ENCODE peak calls at places on chromosomes 4 and X, in nine cellular contexts. One of them, this sample, is unnamed.

GRCh38 chr4:139704915-139705485 is 39.4 kb downstream of the MGST2 start:
- DNase-seq in Caki2: peak
- DNase-seq in fibroblast of lung: peak
- DNase-seq in activated naive CD4-positive, alpha-beta T cell: no peak
- DNase-seq in anterior cingulate cortex: no peak
- DNase-seq in HFF-Myc: no peak
- DNase-seq in T-helper 2 cell: no peak
- DNase-seq in fibroblast of mammary gland: peak
- DNase-seq in astrocyte: peak
- DNase-seq in this sample: no peak

GRCh38 chr4:150244600-150244999 is 166.4 kb downstream of the DCLK2 start:
- DNase-seq in Caki2: peak
- DNase-seq in fibroblast of lung: peak
- DNase-seq in activated naive CD4-positive, alpha-beta T cell: no peak
- DNase-seq in anterior cingulate cortex: no peak
- DNase-seq in HFF-Myc: no peak
- DNase-seq in T-helper 2 cell: no peak
- DNase-seq in fibroblast of mammary gland: peak
- DNase-seq in astrocyte: peak
- DNase-seq in this sample: no peak

GRCh38 chr4:101415962-101416361 is 68.6 kb upstream of the PPP3CA start:
- DNase-seq in Caki2: no peak
- DNase-seq in fibroblast of lung: no peak
- DNase-seq in activated naive CD4-positive, alpha-beta T cell: no peak
- DNase-seq in anterior cingulate cortex: no peak
- DNase-seq in HFF-Myc: no peak
- DNase-seq in T-helper 2 cell: no peak
- DNase-seq in fibroblast of mammary gland: no peak
- DNase-seq in astrocyte: no peak
- DNase-seq in this sample: no peak

GRCh38 chr4:136219592-136220125 is 1312.6 kb downstream of the PCDH18 start:
- DNase-seq in Caki2: no peak
- DNase-seq in fibroblast of lung: no peak
- DNase-seq in activated naive CD4-positive, alpha-beta T cell: no peak
- DNase-seq in anterior cingulate cortex: no peak
- DNase-seq in HFF-Myc: no peak
- DNase-seq in T-helper 2 cell: no peak
- DNase-seq in fibroblast of mammary gland: no peak
- DNase-seq in astrocyte: no peak
- DNase-seq in this sample: no peak

GRCh38 chr4:5568336-5568735 is 140.0 kb downstream of the EVC2 start:
- DNase-seq in Caki2: no peak
- DNase-seq in fibroblast of lung: no peak
- DNase-seq in activated naive CD4-positive, alpha-beta T cell: no peak
- DNase-seq in anterior cingulate cortex: no peak
- DNase-seq in HFF-Myc: no peak
- DNase-seq in T-helper 2 cell: no peak
- DNase-seq in fibroblast of mammary gland: no peak
- DNase-seq in astrocyte: no peak
- DNase-seq in this sample: no peak

GRCh38 chr4:98706200-98706813 is 47.9 kb upstream of the TSPAN5 start:
- DNase-seq in Caki2: no peak
- DNase-seq in fibroblast of lung: no peak
- DNase-seq in activated naive CD4-positive, alpha-beta T cell: peak
- DNase-seq in anterior cingulate cortex: no peak
- DNase-seq in HFF-Myc: no peak
- DNase-seq in T-helper 2 cell: no peak
- DNase-seq in fibroblast of mammary gland: no peak
- DNase-seq in astrocyte: no peak
- DNase-seq in this sample: no peak

GRCh38 chrX:18548996-18549395 is 122.9 kb downstream of the RS1 start:
- DNase-seq in Caki2: no peak
- DNase-seq in fibroblast of lung: no peak
- DNase-seq in activated naive CD4-positive, alpha-beta T cell: no peak
- DNase-seq in anterior cingulate cortex: no peak
- DNase-seq in HFF-Myc: no peak
- DNase-seq in T-helper 2 cell: no peak
- DNase-seq in fibroblast of mammary gland: no peak
- DNase-seq in astrocyte: peak
- DNase-seq in this sample: no peak

GRCh38 chrX:6159468-6159867 is 69.2 kb downstream of the NLGN4X start:
- DNase-seq in Caki2: peak
- DNase-seq in fibroblast of lung: no peak
- DNase-seq in activated naive CD4-positive, alpha-beta T cell: no peak
- DNase-seq in anterior cingulate cortex: no peak
- DNase-seq in HFF-Myc: no peak
- DNase-seq in T-helper 2 cell: no peak
- DNase-seq in fibroblast of mammary gland: no peak
- DNase-seq in astrocyte: no peak
- DNase-seq in this sample: no peak

GRCh38 chr4:189804884-189805283 is 135.8 kb upstream of the FRG1 start:
- DNase-seq in Caki2: no peak
- DNase-seq in fibroblast of lung: no peak
- DNase-seq in activated naive CD4-positive, alpha-beta T cell: no peak
- DNase-seq in anterior cingulate cortex: no peak
- DNase-seq in HFF-Myc: no peak
- DNase-seq in T-helper 2 cell: no peak
- DNase-seq in fibroblast of mammary gland: no peak
- DNase-seq in astrocyte: no peak
- DNase-seq in this sample: no peak

GRCh38 chr4:6905501-6905900 is 4.1 kb upstream of the TBC1D14 start:
- DNase-seq in Caki2: no peak
- DNase-seq in fibroblast of lung: no peak
- DNase-seq in activated naive CD4-positive, alpha-beta T cell: no peak
- DNase-seq in anterior cingulate cortex: no peak
- DNase-seq in HFF-Myc: no peak
- DNase-seq in T-helper 2 cell: no peak
- DNase-seq in fibroblast of mammary gland: no peak
- DNase-seq in astrocyte: no peak
- DNase-seq in this sample: no peak

GRCh38 chrX:9676311-9676710 is 89.3 kb downstream of the GPR143 start:
- DNase-seq in Caki2: no peak
- DNase-seq in fibroblast of lung: peak
- DNase-seq in activated naive CD4-positive, alpha-beta T cell: no peak
- DNase-seq in anterior cingulate cortex: no peak
- DNase-seq in HFF-Myc: peak
- DNase-seq in T-helper 2 cell: no peak
- DNase-seq in fibroblast of mammary gland: peak
- DNase-seq in astrocyte: no peak
- DNase-seq in this sample: no peak

GRCh38 chr4:150173420-150173819 is 95.2 kb downstream of the DCLK2 start:
- DNase-seq in Caki2: no peak
- DNase-seq in fibroblast of lung: no peak
- DNase-seq in activated naive CD4-positive, alpha-beta T cell: no peak
- DNase-seq in anterior cingulate cortex: no peak
- DNase-seq in HFF-Myc: no peak
- DNase-seq in T-helper 2 cell: no peak
- DNase-seq in fibroblast of mammary gland: no peak
- DNase-seq in astrocyte: peak
- DNase-seq in this sample: no peak

GRCh38 chr4:81473086-81473396 is 1.3 kb upstream of the RASGEF1B start:
- DNase-seq in Caki2: no peak
- DNase-seq in fibroblast of lung: no peak
- DNase-seq in activated naive CD4-positive, alpha-beta T cell: no peak
- DNase-seq in anterior cingulate cortex: no peak
- DNase-seq in HFF-Myc: no peak
- DNase-seq in T-helper 2 cell: no peak
- DNase-seq in fibroblast of mammary gland: no peak
- DNase-seq in astrocyte: no peak
- DNase-seq in this sample: no peak

GRCh38 chr4:137609693-137610450 is 77.6 kb upstream of the PCDH18 start:
- DNase-seq in Caki2: no peak
- DNase-seq in fibroblast of lung: peak
- DNase-seq in activated naive CD4-positive, alpha-beta T cell: no peak
- DNase-seq in anterior cingulate cortex: no peak
- DNase-seq in HFF-Myc: peak
- DNase-seq in T-helper 2 cell: no peak
- DNase-seq in fibroblast of mammary gland: peak
- DNase-seq in astrocyte: peak
- DNase-seq in this sample: no peak

GRCh38 chr4:148542922-148543623 is 100.9 kb upstream of the NR3C2 start:
- DNase-seq in Caki2: no peak
- DNase-seq in fibroblast of lung: no peak
- DNase-seq in activated naive CD4-positive, alpha-beta T cell: no peak
- DNase-seq in anterior cingulate cortex: no peak
- DNase-seq in HFF-Myc: no peak
- DNase-seq in T-helper 2 cell: no peak
- DNase-seq in fibroblast of mammary gland: peak
- DNase-seq in astrocyte: peak
- DNase-seq in this sample: peak

GRCh38 chrX:134774190-134775048 is 116.1 kb upstream of the PLAC1 start:
- DNase-seq in Caki2: peak
- DNase-seq in fibroblast of lung: no peak
- DNase-seq in activated naive CD4-positive, alpha-beta T cell: no peak
- DNase-seq in anterior cingulate cortex: no peak
- DNase-seq in HFF-Myc: no peak
- DNase-seq in T-helper 2 cell: no peak
- DNase-seq in fibroblast of mammary gland: no peak
- DNase-seq in astrocyte: peak
- DNase-seq in this sample: no peak

GRCh38 chr4:1868293-1868692 is 2.9 kb upstream of the NSD2 start:
- DNase-seq in Caki2: no peak
- DNase-seq in fibroblast of lung: no peak
- DNase-seq in activated naive CD4-positive, alpha-beta T cell: no peak
- DNase-seq in anterior cingulate cortex: no peak
- DNase-seq in HFF-Myc: no peak
- DNase-seq in T-helper 2 cell: no peak
- DNase-seq in fibroblast of mammary gland: no peak
- DNase-seq in astrocyte: no peak
- DNase-seq in this sample: no peak

GRCh38 chr4:5799406-5799805 is 88.4 kb downstream of the EVC start:
- DNase-seq in Caki2: no peak
- DNase-seq in fibroblast of lung: no peak
- DNase-seq in activated naive CD4-positive, alpha-beta T cell: no peak
- DNase-seq in anterior cingulate cortex: no peak
- DNase-seq in HFF-Myc: no peak
- DNase-seq in T-helper 2 cell: no peak
- DNase-seq in fibroblast of mammary gland: no peak
- DNase-seq in astrocyte: no peak
- DNase-seq in this sample: no peak